ENCODE peak calls at places on chromosomes 5 and 9, in nine cellular contexts. W is hepatocyte; H is adrenal gland; C is HAP-1; Q is cardiac muscle cell; S is mucosa of descending colon; R is Karpas-422; P is CD8-positive, alpha-beta T cell; V is keratinocyte. G is an unnamed sample.

GRCh38 chr5:132655821-132656773 is 1.9 kb upstream of the IL13 start:
- DNase-seq in C (no peak), R (no peak), W (peak; percentile 38), Q (no peak), P (peak; percentile 24), V (no peak), H (no peak), S (no peak), G (no peak)

GRCh38 chr9:78301466-78301865 is 4.5 kb downstream of the PSAT1 start:
- DNase-seq in H (no peak), R (no peak), Q (no peak), C (no peak), P (no peak), V (no peak), S (no peak), W (no peak), G (no peak)

GRCh38 chr9:108105885-108106284 is 616.3 kb upstream of the KLF4 start:
- DNase-seq in S (no peak), H (no peak), V (no peak), P (no peak), Q (no peak), R (peak; percentile 34), C (no peak), W (no peak), G (no peak)

GRCh38 chr5:120765189-120765588 is 301.1 kb downstream of the PRR16 start:
- DNase-seq in R (no peak), C (no peak), V (no peak), S (no peak), Q (no peak), W (no peak), H (no peak), P (no peak), G (no peak)

GRCh38 chr9:98142182-98142924 is 23.3 kb upstream of the TRIM14 start:
- DNase-seq in W (peak; percentile 68), S (peak; percentile 94), H (no peak), C (no peak), P (no peak), Q (no peak), R (no peak), V (peak; percentile 46), G (peak; percentile 93)

GRCh38 chr5:158492850-158493249 is 606.9 kb downstream of the EBF1 start:
- DNase-seq in W (no peak), H (no peak), Q (peak; percentile 11), S (no peak), C (no peak), R (no peak), P (no peak), V (no peak), G (no peak)

GRCh38 chr9:33081128-33081851 is 4.8 kb upstream of the SMU1 start:
- DNase-seq in Q (peak; percentile 93), V (no peak), R (peak; percentile 83), W (peak; percentile 85), C (peak; percentile 92), P (peak; percentile 55), S (no peak), H (peak; percentile 68), G (peak; percentile 54)

GRCh38 chr9:124306098-124306735 is 48.5 kb downstream of the NEK6 start:
- DNase-seq in P (no peak), C (no peak), H (no peak), W (no peak), V (peak; percentile 11), R (no peak), Q (peak; percentile 87), S (no peak), G (no peak)

GRCh38 chr9:22405869-22406659 is 40.6 kb upstream of the DMRTA1 start:
- DNase-seq in C (no peak), S (no peak), R (no peak), P (no peak), V (no peak), W (no peak), H (no peak), Q (no peak), G (no peak)

GRCh38 chr5:57340681-57341080 is 141.9 kb downstream of the ACTBL2 start:
- DNase-seq in C (no peak), W (no peak), V (no peak), P (no peak), Q (no peak), R (no peak), H (no peak), S (no peak), G (no peak)

GRCh38 chr5:23234153-23234729 is 273.2 kb upstream of the PRDM9 start:
- DNase-seq in R (no peak), S (no peak), Q (no peak), W (no peak), V (no peak), P (no peak), H (no peak), C (peak; percentile 76), G (no peak)

GRCh38 chr5:125485003-125485641 is 738.7 kb upstream of the ZNF608 start:
- DNase-seq in R (no peak), W (peak; percentile 68), V (peak; percentile 83), S (no peak), H (peak; percentile 38), P (no peak), Q (peak; percentile 97), C (peak; percentile 77), G (peak; percentile 44)

GRCh38 chr5:135373747-135374515 is 25.1 kb downstream of the MACROH2A1 start:
- DNase-seq in R (no peak), Q (no peak), H (no peak), S (no peak), V (no peak), C (no peak), W (no peak), P (no peak), G (no peak)

GRCh38 chr5:135372654-135373381 is 26.2 kb downstream of the MACROH2A1 start:
- DNase-seq in V (no peak), W (no peak), C (no peak), Q (no peak), R (no peak), H (no peak), P (no peak), S (no peak), G (no peak)

GRCh38 chr5:135377751-135378680 is 21.0 kb downstream of the MACROH2A1 start:
- DNase-seq in R (no peak), H (no peak), W (no peak), C (no peak), S (no peak), Q (no peak), V (no peak), P (no peak), G (no peak)

GRCh38 chr5:135376961-135377621 is 21.9 kb downstream of the MACROH2A1 start:
- DNase-seq in P (no peak), S (no peak), W (no peak), H (no peak), V (no peak), Q (no peak), C (no peak), R (no peak), G (no peak)

DNA sequence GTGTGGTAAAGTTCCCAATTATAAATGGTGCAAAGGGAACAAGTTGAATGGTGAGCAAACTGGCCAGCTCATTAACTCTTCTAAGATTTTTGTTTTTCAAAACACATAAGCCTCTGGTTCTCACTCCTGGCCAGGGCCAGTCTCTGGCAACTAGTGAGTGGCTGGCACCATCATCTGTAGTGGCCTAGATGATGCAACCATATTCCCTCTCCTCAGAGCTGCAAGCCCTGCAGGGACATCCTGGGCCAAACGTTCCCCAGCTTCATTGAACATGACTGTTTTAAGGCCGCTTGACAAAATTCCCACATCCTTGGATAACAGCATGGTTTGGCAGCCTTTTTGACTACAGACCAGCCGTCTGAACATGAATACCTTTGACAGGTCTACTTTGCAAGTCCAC is 24.0 kb downstream of the MACROH2A1 start:
- DNase-seq in Q (no peak), C (no peak), W (no peak), R (no peak), H (no peak), P (no peak), S (no peak), V (no peak), G (no peak)
- H3K4me1 ChIP-seq in Q (peaks cover 29% of the 10 kb centered on the region), C (no peaks in the 10 kb centered on the region), W (peaks cover 79% of the 10 kb centered on the region), R (no peaks in the 10 kb centered on the region), H (peaks cover 8% of the 10 kb centered on the region), P (peaks cover 5% of the 10 kb centered on the region), S (peaks cover 12% of the 10 kb centered on the region), V (peaks cover 40% of the 10 kb centered on the region), G (peaks cover 65% of the 10 kb centered on the region)

DNA sequence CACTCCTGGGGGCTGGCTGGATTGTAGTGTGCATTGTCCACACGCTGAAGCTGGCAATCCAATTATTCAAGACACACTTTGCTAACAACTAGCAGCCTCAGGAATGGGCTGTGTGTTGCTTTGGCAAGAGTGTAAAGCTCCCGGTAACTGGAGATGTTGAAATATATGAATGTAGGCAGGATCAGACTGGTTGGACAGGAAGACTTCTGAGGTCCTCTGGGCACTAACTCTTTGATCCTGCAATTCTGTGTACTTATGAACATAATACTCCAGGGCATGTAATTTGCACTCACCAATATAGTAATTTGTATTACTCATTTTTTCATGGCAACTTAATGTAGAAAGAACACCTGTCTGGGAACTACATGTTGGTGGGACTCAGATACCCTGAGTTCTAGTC is 106.7 kb upstream of the SLC28A3 start:
- DNase-seq in C (no peak), Q (no peak), S (no peak), V (no peak), R (no peak), W (no peak), P (no peak), H (no peak), G (no peak)
- H3K4me3 ChIP-seq in C (no peak overlapping the region), Q (no peak overlapping the region), S (no peak overlapping the region), V (no peak overlapping the region), R (no peak overlapping the region), W (no peak overlapping the region), P (no peak overlapping the region), H (no peak overlapping the region), G (no peak overlapping the region)

GRCh38 chr9:109110326-109111014 is 9.3 kb downstream of the TMEM245 start:
- DNase-seq in P (no peak), R (no peak), W (no peak), S (no peak), Q (peak; percentile 67), H (no peak), V (no peak), C (peak; percentile 84), G (no peak)
- H3K4me1 ChIP-seq in P (peaks cover 56% of the 10 kb centered on the region), R (peaks cover 71% of the 10 kb centered on the region), W (peaks cover 40% of the 10 kb centered on the region), S (peaks cover 13% of the 10 kb centered on the region), Q (peaks cover 81% of the 10 kb centered on the region), H (peaks cover 65% of the 10 kb centered on the region), V (peaks cover 71% of the 10 kb centered on the region), C (peaks cover 77% of the 10 kb centered on the region), G (peaks cover 58% of the 10 kb centered on the region)

DNA sequence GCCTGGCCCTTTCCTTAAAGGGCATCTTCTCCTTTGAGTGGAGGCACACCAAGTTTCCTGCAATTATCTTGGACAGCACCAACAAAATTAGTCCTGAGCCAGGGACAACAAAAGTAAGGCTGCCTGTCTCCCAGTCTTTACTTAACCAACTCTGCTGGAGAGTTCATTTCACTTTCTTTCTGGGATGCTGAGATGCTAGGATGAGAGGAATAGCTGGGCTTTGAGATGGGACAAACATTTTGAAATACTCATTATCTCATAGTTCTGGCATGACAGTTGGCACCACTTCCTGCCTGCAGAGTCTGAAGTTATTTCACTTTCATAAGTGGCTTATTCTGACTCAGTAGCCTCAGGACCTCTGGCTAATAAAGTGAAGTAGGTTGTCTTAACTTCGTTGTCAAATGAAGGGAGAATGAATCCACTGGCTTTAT is 157.0 kb downstream of the C9orf152 start:
- DNase-seq in S (no peak), Q (peak; percentile 84), V (peak; percentile 67), H (no peak), W (no peak), C (no peak), R (no peak), P (no peak), G (no peak)
- H3K4me3 ChIP-seq in S (no peak overlapping the region), Q (no peak overlapping the region), V (peak overlapping the region; percentile 99), H (peak overlapping the region; percentile 69), W (no peak overlapping the region), C (no peak overlapping the region), R (no peak overlapping the region), P (no peak overlapping the region), G (no peak overlapping the region)

G was measured in transverse colon.